ENCODE peak calls at places on chromosomes 16 and 17, in six cellular contexts. G is NCI-H1048; Q is foreskin fibroblast; I is IMR-90; J is activated CD8-positive, alpha-beta T cell treated with anti-CD3 and anti-CD28 coated beads for 36 hours; H is NCI-H2107. Z is an unnamed sample.

GRCh38 chr16:22054847-22055590 is 37.3 kb upstream of the VWA3A start:
- DNase-seq in J (peak; percentile 11), I (no peak), G (no peak), Q (no peak), H (no peak), Z (no peak)

GRCh38 chr17:43627657-43628650 is 33.8 kb downstream of the MEOX1 start:
- DNase-seq in Q (no peak), G (no peak), I (peak; percentile 31), H (no peak), J (no peak), Z (peak; percentile 35)

GRCh38 chr17:17480593-17481148 is 3.9 kb downstream of the MED9 start:
- DNase-seq in I (no peak), H (no peak), J (no peak), G (no peak), Q (no peak), Z (no peak)

GRCh38 chr16:11093578-11094074 is 149.3 kb downstream of the CLEC16A start:
- DNase-seq in Q (no peak), H (no peak), J (peak; percentile 58), I (no peak), G (no peak), Z (no peak)

GRCh38 chr17:75891605-75892555 is 4.9 kb downstream of the TRIM65 start:
- DNase-seq in J (no peak), Q (no peak), H (no peak), G (no peak), I (no peak), Z (no peak)

GRCh38 chr16:77234611-77235010 is 35.4 kb downstream of the SYCE1L start:
- DNase-seq in I (no peak), G (no peak), H (no peak), Q (no peak), J (no peak), Z (no peak)

GRCh38 chr16:87924041-87924851 is 12.1 kb downstream of the CA5A start:
- DNase-seq in I (no peak), Q (no peak), H (peak; percentile 91), G (no peak), J (no peak), Z (no peak)

GRCh38 chr16:17251496-17251895 is 219.3 kb downstream of the XYLT1 start:
- DNase-seq in Q (no peak), J (no peak), G (no peak), H (no peak), I (no peak), Z (no peak)

GRCh38 chr16:569445-570254 is at the start of gene PIGQ:
- DNase-seq in I (peak; percentile 35), Q (peak; percentile 49), J (peak; percentile 63), H (no peak), G (no peak), Z (peak; percentile 79)

GRCh38 chr16:83517398-83517797 is 290.4 kb upstream of the HSBP1 start:
- DNase-seq in Q (no peak), J (no peak), G (no peak), I (no peak), H (no peak), Z (no peak)

GRCh38 chr16:2595376-2596200 is 57.8 kb downstream of the PDPK1 start:
- DNase-seq in Q (no peak), I (no peak), H (no peak), J (no peak), G (no peak), Z (no peak)

GRCh38 chr16:11145821-11146211 is 110.2 kb downstream of the SOCS1 start:
- DNase-seq in Q (no peak), H (no peak), I (no peak), G (no peak), J (no peak), Z (no peak)

GRCh38 chr16:13873835-13874438 is 46.0 kb upstream of the ERCC4 start:
- DNase-seq in I (peak; percentile 2), J (no peak), G (no peak), H (peak; percentile 7), Q (no peak), Z (peak; percentile 6)

GRCh38 chr17:43784628-43785101 is 4.4 kb downstream of the CFAP97D1 start:
- DNase-seq in H (no peak), I (peak; percentile 83), J (no peak), G (no peak), Q (peak; percentile 68), Z (peak; percentile 77)

GRCh38 chr17:80477647-80478478 is 1.5 kb upstream of the NPTX1 start:
- DNase-seq in G (no peak), J (peak; percentile 54), I (peak; percentile 59), H (no peak), Q (peak; percentile 48), Z (peak; percentile 59)

GRCh38 chr17:17446666-17447155 is 30.1 kb upstream of the MED9 start:
- DNase-seq in I (no peak), J (no peak), Q (no peak), G (no peak), H (no peak), Z (no peak)

GRCh38 chr17:14805348-14805747 is 459.8 kb downstream of the PMP22 start:
- DNase-seq in I (no peak), J (no peak), G (no peak), H (no peak), Q (peak; percentile 6), Z (no peak)

GRCh38 chr17:11644265-11645212 is 46.3 kb downstream of the DNAH9 start:
- DNase-seq in I (peak; percentile 36), J (peak; percentile 53), H (peak; percentile 2), Q (peak; percentile 7), G (peak; percentile 78), Z (peak; percentile 22)

GRCh38 chr17:32755045-32755805 is 121.7 kb downstream of the MYO1D start:
- DNase-seq in I (peak; percentile 76), J (no peak), G (peak; percentile 37), H (peak; percentile 2), Q (peak; percentile 30), Z (peak; percentile 80)

GRCh38 chr17:68239967-68240366 is 7.9 kb upstream of the AMZ2 start:
- DNase-seq in G (no peak), J (no peak), I (no peak), H (no peak), Q (no peak), Z (no peak)

GRCh38 chr16:51151435-51151950 is 423 bp upstream of the SALL1 start:
- DNase-seq in I (peak; percentile 70), G (no peak), J (no peak), H (peak; percentile 24), Q (peak; percentile 74), Z (peak; percentile 93)

GRCh38 chr17:14373587-14374259 is 72.8 kb downstream of the HS3ST3B1 start:
- DNase-seq in H (no peak), G (no peak), Q (no peak), J (no peak), I (peak; percentile 75), Z (peak; percentile 92)

GRCh38 chr17:82134101-82134500 is 36.1 kb upstream of the FASN start:
- DNase-seq in Q (peak; percentile 42), J (no peak), I (no peak), H (peak; percentile 38), G (no peak), Z (peak; percentile 76)